ENCODE peak calls at places on chromosome 11, in six cellular contexts. E is activated gamma-delta T cell treated with anti-CD3 and anti-CD28 coated beads, Interleukin-2, amount 50 U/mL, for 16 hours; N is NCI-H774; X is A549; Q is GM03348; W is activated CD4-positive, alpha-beta T cell treated with anti-CD3 and anti-CD28 coated beads, Interleukin-2, amount 50 U/mL, for 48 hours. I is an unnamed sample.

GRCh38 chr11:110858556-110858921 is 146.3 kb upstream of the ARHGAP20 start:
- DNase-seq in E (no peak), N (no peak), X (no peak), Q (no peak), W (no peak), I (no peak)

GRCh38 chr11:2885676-2886081 is at the start of gene CDKN1C:
- DNase-seq in E (peak), N (peak), X (peak), Q (peak), W (peak), I (peak)

GRCh38 chr11:19323502-19323901 is 82.8 kb upstream of the E2F8 start:
- DNase-seq in E (no peak), N (no peak), X (no peak), Q (no peak), W (no peak), I (no peak)

GRCh38 chr11:128532571-128533091 is 54.7 kb downstream of the ETS1 start:
- DNase-seq in E (no peak), N (no peak), X (no peak), Q (no peak), W (no peak), I (peak)

GRCh38 chr11:64245797-64246623 is 733 bp downstream of the PPP1R14B start:
- DNase-seq in E (peak), N (peak), X (peak), Q (peak), W (peak), I (no peak)

GRCh38 chr11:2770556-2771301 is 70.9 kb upstream of the KCNQ1OT1 start:
- DNase-seq in E (no peak), N (no peak), X (no peak), Q (no peak), W (no peak), I (no peak)

GRCh38 chr11:117220999-117221774 is 10.7 kb downstream of the PCSK7 start:
- DNase-seq in E (no peak), N (no peak), X (no peak), Q (peak), W (no peak), I (no peak)

GRCh38 chr11:128555606-128556005 is 31.8 kb downstream of the ETS1 start:
- DNase-seq in E (no peak), N (no peak), X (peak), Q (peak), W (no peak), I (no peak)

GRCh38 chr11:111329306-111330204 is 31.2 kb downstream of the POU2AF3 start:
- DNase-seq in E (no peak), N (no peak), X (no peak), Q (no peak), W (no peak), I (peak)

GRCh38 chr11:44575962-44576361 is 10.5 kb downstream of the CD82 start:
- DNase-seq in E (no peak), N (no peak), X (no peak), Q (no peak), W (no peak), I (no peak)

GRCh38 chr11:115222218-115222862 is 281.9 kb downstream of the CADM1 start:
- DNase-seq in E (no peak), N (peak), X (peak), Q (no peak), W (peak), I (no peak)

GRCh38 chr11:68120212-68121066 is 749 bp downstream of the CHKA start:
- DNase-seq in E (no peak), N (peak), X (no peak), Q (peak), W (peak), I (peak)

GRCh38 chr11:61488651-61489291 is 19.8 kb upstream of the LRRC10B start:
- DNase-seq in E (no peak), N (peak), X (no peak), Q (peak), W (no peak), I (no peak)

I was measured in amygdala.